ENCODE peak calls at places on chromosomes 11 and 22, in eight cellular contexts. O is spleen, M is sigmoid colon, K is transverse colon, H is K562, S is upper lobe of left lung, J is HCT116, I is GM12878. Q is an unnamed sample.

GRCh38 chr22:50059185-50059880 is 1.2 kb upstream of the TTLL8 start:
- DNase-seq in I (no peak), O (no peak), J (no peak), K (no peak), H (peak; percentile 24), S (no peak), M (no peak), Q (no peak)

GRCh38 chr11:17382046-17382728 is 6.3 kb downstream of the KCNJ11 start:
- DNase-seq in K (no peak), I (no peak), J (no peak), M (no peak), H (no peak), S (no peak), O (no peak), Q (no peak)

GRCh38 chr11:24560324-24560723 is 63.5 kb downstream of the LUZP2 start:
- DNase-seq in S (no peak), K (no peak), H (no peak), J (no peak), O (no peak), I (no peak), M (no peak), Q (no peak)

GRCh38 chr11:92347404-92347803 is 122.8 kb downstream of the FAT3 start:
- DNase-seq in M (no peak), K (no peak), S (no peak), I (no peak), J (no peak), H (no peak), O (no peak), Q (no peak)

GRCh38 chr22:35734517-35734827 is 16.8 kb downstream of the APOL5 start:
- DNase-seq in H (no peak), I (no peak), M (no peak), S (no peak), O (no peak), J (no peak), K (no peak), Q (no peak)

GRCh38 chr22:45671051-45671782 is 417 bp upstream of the ATXN10 start:
- DNase-seq in H (no peak), S (no peak), J (no peak), I (no peak), K (peak; percentile 16), M (peak; percentile 73), O (peak; percentile 75), Q (no peak)

GRCh38 chr11:77580712-77581337 is 8.9 kb upstream of the AQP11 start:
- DNase-seq in M (no peak), H (no peak), O (no peak), J (no peak), S (no peak), K (no peak), I (no peak), Q (no peak)

GRCh38 chr11:280762-281485 is 2.7 kb downstream of the NLRP6 start:
- DNase-seq in O (peak; percentile 92), M (peak; percentile 56), H (no peak), J (no peak), S (no peak), I (no peak), K (no peak), Q (no peak)

GRCh38 chr22:50691521-50691920 is 18.9 kb downstream of the SHANK3 start:
- DNase-seq in J (peak; percentile 29), O (no peak), I (peak; percentile 13), H (peak; percentile 43), S (peak; percentile 21), K (peak; percentile 23), M (no peak), Q (no peak)

GRCh38 chr11:13959001-13959400 is 3.5 kb upstream of the SPON1 start:
- DNase-seq in S (no peak), O (no peak), J (no peak), I (no peak), K (no peak), M (no peak), H (no peak), Q (no peak)

GRCh38 chr11:76371170-76371569 is 9.8 kb downstream of the THAP12 start:
- DNase-seq in S (no peak), H (peak; percentile 51), J (peak; percentile 28), I (peak; percentile 37), K (no peak), M (no peak), O (no peak), Q (no peak)

GRCh38 chr11:120141144-120142071 is 3.5 kb upstream of the TRIM29 start:
- DNase-seq in K (no peak), I (no peak), S (no peak), H (no peak), M (no peak), O (no peak), J (no peak), Q (peak; percentile 91)

GRCh38 chr22:44437493-44438015 is 60.5 kb downstream of the RTL6 start:
- DNase-seq in H (no peak), I (no peak), J (no peak), M (peak; percentile 25), S (no peak), O (peak; percentile 66), K (no peak), Q (no peak)

GRCh38 chr11:131581006-131581405 is 210.6 kb downstream of the NTM start:
- DNase-seq in K (no peak), M (no peak), O (no peak), I (no peak), J (no peak), H (no peak), S (no peak), Q (no peak)

GRCh38 chr11:108873305-108873704 is 208.4 kb downstream of the DDX10 start:
- DNase-seq in M (no peak), H (no peak), K (no peak), S (no peak), J (no peak), O (no peak), I (no peak), Q (no peak)

GRCh38 chr11:129613076-129613475 is 202.6 kb upstream of the TMEM45B start:
- DNase-seq in O (no peak), J (no peak), H (no peak), S (no peak), K (no peak), M (no peak), I (no peak), Q (no peak)

GRCh38 chr11:48193876-48194275 is 22.7 kb upstream of the OR4B1 start:
- DNase-seq in S (no peak), J (no peak), M (no peak), H (no peak), K (no peak), I (no peak), O (no peak), Q (no peak)

DNA sequence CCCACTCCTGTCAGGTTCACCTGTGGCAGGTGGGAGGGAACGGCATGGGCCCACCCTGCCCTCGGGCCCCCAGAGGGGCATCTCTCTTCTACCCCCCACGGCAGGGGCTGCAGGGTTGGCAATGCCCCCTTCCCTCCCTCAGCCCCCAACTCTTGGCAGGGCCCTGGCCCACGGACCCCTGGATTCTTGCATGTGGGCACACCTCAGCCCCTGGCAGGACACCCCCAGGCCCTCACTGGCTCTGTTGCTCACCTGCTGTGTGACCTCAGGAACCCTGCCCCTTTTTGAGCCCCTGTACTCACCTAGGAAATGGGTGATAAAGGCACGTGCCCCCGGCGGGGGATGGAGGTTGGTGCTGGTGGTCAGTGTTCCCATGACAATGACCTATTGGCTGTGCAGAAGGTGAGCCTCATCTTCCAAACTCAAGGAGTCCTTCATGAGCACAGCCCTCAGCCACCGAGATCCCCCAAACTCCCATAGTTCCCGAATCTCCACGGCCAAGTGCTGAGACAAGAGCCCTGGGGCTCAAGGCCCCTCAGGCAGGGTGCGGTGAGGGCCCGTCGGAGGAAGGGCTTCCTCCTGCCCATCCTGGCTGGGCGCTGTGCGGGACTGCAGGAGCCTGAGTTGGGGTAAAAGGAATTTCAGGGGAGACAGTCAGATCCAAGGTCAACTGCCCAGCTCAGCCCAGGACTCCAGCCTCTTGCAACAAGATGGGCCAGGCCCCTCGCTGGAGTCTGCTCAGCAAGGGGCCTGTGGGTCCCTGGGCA is 198.2 kb downstream of the IGLL1 start:
- DNase-seq in O (no peak), I (no peak), K (no peak), H (no peak), J (no peak), S (no peak), M (no peak), Q (no peak)
- TF ChIP-seq POLR2AphosphoS5 in O (no peak), I (no peak), K (no peak), H (no peak), J (no peak), S (no peak), M (no peak), Q (no peak)

DNA sequence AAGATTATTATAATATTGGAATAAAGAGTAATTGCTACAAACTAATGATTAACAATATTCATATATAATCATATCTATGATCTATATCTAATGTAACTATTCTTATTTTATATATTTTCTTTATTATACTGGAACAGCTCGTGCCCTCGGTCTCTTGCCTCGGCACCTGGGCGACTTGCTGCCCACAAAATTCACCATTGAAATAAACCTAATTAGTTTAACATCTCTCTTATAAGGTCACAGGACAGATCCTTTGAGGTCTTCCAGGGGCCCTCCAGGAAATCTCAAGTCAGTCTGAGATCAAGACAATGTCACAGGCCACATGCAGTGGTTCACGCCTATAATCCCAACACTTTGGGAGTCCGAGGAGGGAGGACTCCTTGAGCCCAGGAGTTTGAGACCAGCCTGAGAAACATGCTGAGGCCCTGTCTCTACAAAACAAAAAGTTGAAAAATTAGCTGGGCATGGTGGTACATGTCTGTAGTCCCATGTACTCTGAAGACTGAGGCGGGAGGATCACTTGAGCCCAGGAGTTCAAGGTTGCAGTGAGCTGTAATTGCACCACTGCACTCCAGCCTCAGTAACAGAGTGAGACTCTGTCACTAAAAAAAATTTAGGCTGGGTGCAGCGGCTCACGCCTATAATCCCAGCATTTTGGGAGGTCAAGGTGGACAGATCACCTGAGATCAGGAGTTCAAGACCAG is 6.6 kb upstream of the TXNRD2 start:
- DNase-seq in S (no peak), K (no peak), M (no peak), J (no peak), I (no peak), H (no peak), O (no peak), Q (no peak)
- TF ChIP-seq CTCF in S (no peak), K (no peak), M (no peak), J (no peak), I (no peak), H (no peak), O (no peak), Q (no peak)

DNA sequence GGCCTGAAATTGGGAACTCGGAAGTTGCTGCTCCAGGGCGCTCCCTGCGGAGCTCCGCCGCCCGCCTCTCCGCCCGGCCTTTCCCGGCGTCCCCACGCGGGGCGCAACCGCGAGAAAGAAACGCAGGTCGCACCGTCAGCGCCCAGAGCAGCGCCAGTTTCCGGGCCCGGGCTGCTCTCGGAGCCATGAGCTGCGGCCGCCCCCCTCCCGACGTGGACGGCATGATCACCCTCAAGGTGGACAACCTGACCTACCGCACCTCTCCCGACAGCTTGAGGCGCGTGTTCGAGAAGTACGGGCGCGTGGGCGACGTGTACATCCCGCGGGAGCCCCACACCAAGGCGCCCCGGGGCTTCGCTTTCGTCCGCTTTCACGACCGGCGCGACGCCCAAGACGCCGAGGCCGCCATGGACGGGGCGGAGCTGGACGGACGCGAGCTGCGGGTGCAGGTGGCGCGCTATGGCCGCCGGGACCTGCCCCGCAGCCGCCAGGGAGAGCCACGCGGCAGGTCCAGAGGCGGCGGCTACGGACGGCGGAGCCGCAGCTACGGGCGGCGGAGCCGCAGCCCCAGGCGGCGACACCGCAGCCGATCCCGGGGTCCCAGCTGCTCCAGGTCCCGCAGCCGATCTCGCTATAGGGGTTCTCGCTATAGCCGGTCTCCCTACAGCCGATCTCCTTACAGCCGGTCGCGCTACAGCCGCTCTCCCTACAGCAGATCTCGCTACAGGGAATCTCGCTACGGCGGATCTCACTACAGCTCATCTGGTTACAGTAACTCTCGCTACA is 516 bp downstream of the SRSF8 start:
- DNase-seq in I (no peak), K (peak; percentile 85), J (no peak), O (peak; percentile 95), M (peak; percentile 93), H (peak; percentile 88), S (peak; percentile 69), Q (no peak)
- TF ChIP-seq POLR2A in I (peak; percentile 90), K (peak; percentile 84), J (peak; percentile 80), O (peak; percentile 21), M (no peak), H (peak; percentile 87), S (peak; percentile 78), Q (peak; percentile 41)

GRCh38 chr11:118634435-118635236 is 27.2 kb downstream of the PHLDB1 start:
- DNase-seq in J (no peak), S (peak; percentile 85), K (peak; percentile 88), O (no peak), I (no peak), H (peak; percentile 92), M (peak; percentile 94), Q (no peak)
- TF ChIP-seq POLR2AphosphoS5 in J (peak; percentile 42), S (no peak), K (peak; percentile 57), O (peak; percentile 58), I (no peak), H (no peak), M (peak; percentile 55), Q (peak; percentile 21)